ENCODE peak calls at places on chromosomes 13 and 19, in six cellular contexts. I is small intestine; W is fibroblast of lung; U is left cardiac atrium; A is stimulated activated CD8-positive, alpha-beta memory T cell treated with anti-CD3 and anti-CD28 coated beads, Interleukin-12 subunit alpha, Interleukin-12 subunit beta, amount 100 ng/mL, for 1 hour; M is stimulated activated CD4-positive, alpha-beta T cell treated with anti-CD3 and anti-CD28 coated beads, TNF-alpha, amount 100 ng/mL, for 4 hours. X is an unnamed sample.

GRCh38 chr13:79451500-79451962 is 29.4 kb upstream of the NDFIP2 start:
- DNase-seq in W (peak; percentile 95), U (no peak), I (peak; percentile 57), A (peak; percentile 82), M (peak; percentile 91), X (peak; percentile 77)

GRCh38 chr19:6752257-6753177 is 13.0 kb downstream of the TRIP10 start:
- DNase-seq in W (no peak), A (no peak), M (no peak), I (peak; percentile 94), U (no peak), X (no peak)

GRCh38 chr13:66634384-66634783 is 595.8 kb downstream of the PCDH9 start:
- DNase-seq in U (no peak), M (no peak), I (no peak), W (peak; percentile 47), A (no peak), X (no peak)

GRCh38 chr13:44243198-44243852 is 130.3 kb upstream of the SERP2 start:
- DNase-seq in U (no peak), I (no peak), A (no peak), M (no peak), W (peak; percentile 96), X (no peak)

GRCh38 chr19:5897189-5897969 is 6.2 kb downstream of the NDUFA11 start:
- DNase-seq in A (no peak), U (no peak), I (no peak), M (no peak), W (no peak), X (no peak)

GRCh38 chr13:29369060-29369743 is 226.3 kb downstream of the SLC7A1 start:
- DNase-seq in W (peak; percentile 23), I (peak; percentile 48), M (no peak), A (no peak), U (no peak), X (peak; percentile 4)

GRCh38 chr13:80923907-80924306 is 583.0 kb upstream of the SPRY2 start:
- DNase-seq in M (no peak), A (no peak), U (no peak), W (no peak), I (no peak), X (peak; percentile 23)

GRCh38 chr19:3656073-3656746 is 29.6 kb upstream of the CACTIN start:
- DNase-seq in W (peak; percentile 39), M (no peak), I (no peak), U (no peak), A (no peak), X (no peak)

GRCh38 chr13:107941345-107942029 is 273.8 kb downstream of the LIG4 start:
- DNase-seq in M (no peak), W (no peak), I (no peak), A (no peak), U (no peak), X (no peak)

GRCh38 chr19:19004144-19004543 is 29.2 kb downstream of the SUGP2 start:
- DNase-seq in U (no peak), I (no peak), M (no peak), W (no peak), A (no peak), X (no peak)

GRCh38 chr13:33636955-33637670 is 180.8 kb upstream of the RFC3 start:
- DNase-seq in M (no peak), I (no peak), W (peak; percentile 14), A (no peak), U (no peak), X (no peak)

GRCh38 chr13:97339019-97339988 is 94.7 kb upstream of the RAP2A start:
- DNase-seq in A (no peak), M (no peak), I (peak; percentile 34), U (peak; percentile 54), W (peak; percentile 86), X (peak; percentile 93)

GRCh38 chr19:37506387-37507166 is at the start of gene ZNF793:
- DNase-seq in W (peak; percentile 89), M (peak; percentile 65), U (peak; percentile 87), A (peak; percentile 70), I (peak; percentile 88), X (peak; percentile 75)

GRCh38 chr19:40685563-40685962 is 4.9 kb downstream of the NUMBL start:
- DNase-seq in M (no peak), W (no peak), A (no peak), U (no peak), I (peak; percentile 27), X (no peak)

GRCh38 chr19:6639439-6639838 is 30.5 kb downstream of the TNFSF14 start:
- DNase-seq in A (no peak), M (no peak), U (no peak), I (no peak), W (peak; percentile 7), X (no peak)

GRCh38 chr19:14432817-14433453 is at the start of gene PKN1:
- DNase-seq in I (no peak), M (no peak), W (no peak), A (no peak), U (peak; percentile 79), X (no peak)

GRCh38 chr13:101211261-101211660 is 205.0 kb downstream of the NALCN start:
- DNase-seq in A (no peak), W (peak; percentile 59), U (no peak), I (no peak), M (no peak), X (peak; percentile 47)

GRCh38 chr19:38733493-38734175 is 10.6 kb downstream of the CAPN12 start:
- DNase-seq in I (peak; percentile 47), A (no peak), U (no peak), M (no peak), W (no peak), X (no peak)

GRCh38 chr19:30133803-30134202 is 191.8 kb downstream of the URI1 start:
- DNase-seq in W (no peak), U (no peak), A (no peak), M (no peak), I (no peak), X (no peak)

GRCh38 chr13:51230473-51231105 is 8.4 kb downstream of the FAM124A start:
- DNase-seq in M (no peak), U (peak; percentile 78), W (peak; percentile 32), A (no peak), I (peak; percentile 48), X (peak; percentile 58)

GRCh38 chr19:374183-374885 is 29.7 kb upstream of the MIER2 start:
- DNase-seq in I (no peak), W (no peak), U (no peak), M (no peak), A (no peak), X (no peak)

GRCh38 chr13:72728290-72728605 is 525 bp downstream of the BORA start:
- DNase-seq in U (no peak), A (no peak), W (peak; percentile 2), M (no peak), I (no peak), X (no peak)

GRCh38 chr19:4067396-4068057 is 828 bp upstream of the ZBTB7A start:
- DNase-seq in M (no peak), W (no peak), U (no peak), A (no peak), I (no peak), X (no peak)

GRCh38 chr19:21699197-21699596 is 68.2 kb downstream of the ZNF100 start:
- DNase-seq in A (no peak), U (no peak), M (no peak), W (no peak), I (no peak), X (no peak)

GRCh38 chr13:50448535-50448981 is 394.9 kb downstream of the DLEU7 start:
- DNase-seq in M (no peak), I (peak; percentile 2), W (no peak), U (no peak), A (no peak), X (no peak)

GRCh38 chr13:97843201-97843600 is 110.3 kb upstream of the IPO5 start:
- DNase-seq in W (no peak), A (no peak), I (peak; percentile 9), U (no peak), M (no peak), X (no peak)

GRCh38 chr13:110266983-110267382 is 40.0 kb downstream of the COL4A1 start:
- DNase-seq in I (no peak), W (no peak), A (no peak), M (no peak), U (no peak), X (no peak)

GRCh38 chr19:33963514-33963913 is 166.8 kb downstream of the KCTD15 start:
- DNase-seq in I (no peak), A (no peak), W (no peak), U (no peak), M (no peak), X (no peak)

GRCh38 chr13:33345842-33346241 is 60.3 kb upstream of the STARD13 start:
- DNase-seq in M (no peak), W (peak; percentile 9), I (no peak), A (no peak), U (no peak), X (no peak)

GRCh38 chr13:23146811-23147245 is 34.0 kb upstream of the SGCG start:
- DNase-seq in A (no peak), M (no peak), U (no peak), W (no peak), I (no peak), X (no peak)

GRCh38 chr13:95516492-95516891 is 36.0 kb upstream of the CLDN10 start:
- DNase-seq in W (no peak), I (no peak), U (no peak), A (no peak), M (no peak), X (no peak)

GRCh38 chr13:44904982-44905381 is 84.3 kb downstream of the NUFIP1 start:
- DNase-seq in A (no peak), W (peak; percentile 98), I (no peak), M (no peak), U (peak; percentile 45), X (peak; percentile 99)

GRCh38 chr13:32428581-32429072 is 697 bp upstream of the N4BP2L1 start:
- DNase-seq in U (no peak), I (peak; percentile 36), M (no peak), W (no peak), A (no peak), X (no peak)

GRCh38 chr13:41295973-41296372 is 15.1 kb upstream of the NAA16 start:
- DNase-seq in M (no peak), I (no peak), U (no peak), A (no peak), W (no peak), X (no peak)

GRCh38 chr19:2047449-2048103 is 3.5 kb downstream of the MKNK2 start:
- DNase-seq in A (no peak), I (peak; percentile 81), W (no peak), M (no peak), U (peak; percentile 73), X (no peak)

GRCh38 chr13:27541386-27541785 is 78.9 kb downstream of the LNX2 start:
- DNase-seq in U (no peak), M (no peak), I (no peak), W (peak; percentile 1), A (no peak), X (no peak)

GRCh38 chr13:79631260-79631659 is 150.3 kb downstream of the NDFIP2 start:
- DNase-seq in W (peak; percentile 75), A (no peak), I (peak; percentile 5), U (no peak), M (no peak), X (peak; percentile 90)

GRCh38 chr19:1266818-1267440 is 2.2 kb upstream of the CIRBP start:
- DNase-seq in M (no peak), I (peak; percentile 66), A (no peak), U (peak; percentile 77), W (no peak), X (peak; percentile 41)

GRCh38 chr13:50911051-50911690 is 1.6 kb downstream of the RNASEH2B start:
- DNase-seq in I (peak; percentile 24), U (no peak), M (no peak), A (no peak), W (peak; percentile 7), X (no peak)